ENCODE peak calls at places on chromosomes 3 and 15, in five cellular contexts. D is mesothelial cell of epicardium; S is stimulated activated CD4-positive, alpha-beta T cell treated with anti-CD3 and anti-CD28 coated beads, Interleukin-1b, Interleukin-23, amount 100 ng/mL, for 4 hours; E is SW 1271; P is LHCN-M2. C is an unnamed sample.

GRCh38 chr3:27679691-27680090 is 42.4 kb downstream of the EOMES start:
- DNase-seq in D (no peak), S (no peak), E (no peak), P (no peak), C (no peak)

GRCh38 chr3:63857311-63857710 is 6.3 kb downstream of the THOC7 start:
- DNase-seq in D (no peak), S (no peak), E (no peak), P (peak), C (no peak)

GRCh38 chr15:69042531-69042930 is 28.0 kb downstream of the NOX5 start:
- DNase-seq in D (no peak), S (no peak), E (no peak), P (no peak), C (no peak)

GRCh38 chr15:45262906-45263456 is 10.9 kb downstream of the SLC28A2 start:
- DNase-seq in D (no peak), S (no peak), E (no peak), P (no peak), C (no peak)

GRCh38 chr3:174010902-174011301 is 613.4 kb downstream of the NLGN1 start:
- DNase-seq in D (no peak), S (no peak), E (no peak), P (no peak), C (no peak)

GRCh38 chr15:87902772-87903388 is 353.7 kb downstream of the NTRK3 start:
- DNase-seq in D (no peak), S (no peak), E (no peak), P (no peak), C (no peak)

GRCh38 chr15:67091073-67091965 is 25.9 kb downstream of the SMAD3 start:
- DNase-seq in D (peak), S (no peak), E (peak), P (peak), C (no peak)

GRCh38 chr3:197603317-197603933 is 47.7 kb upstream of the BDH1 start:
- DNase-seq in D (no peak), S (no peak), E (no peak), P (no peak), C (no peak)

GRCh38 chr3:190519886-190520285 is 6.0 kb downstream of the IL1RAP start:
- DNase-seq in D (no peak), S (no peak), E (no peak), P (no peak), C (no peak)

GRCh38 chr3:43932921-43933320 is 242.2 kb downstream of the ABHD5 start:
- DNase-seq in D (no peak), S (no peak), E (no peak), P (no peak), C (no peak)

GRCh38 chr3:5136211-5136610 is 14.1 kb downstream of the ARL8B start:
- DNase-seq in D (no peak), S (no peak), E (no peak), P (no peak), C (no peak)

GRCh38 chr3:95134693-95135375 is 1072.0 kb downstream of the NSUN3 start:
- DNase-seq in D (no peak), S (no peak), E (no peak), P (no peak), C (no peak)

GRCh38 chr3:191070762-191071365 is 128.2 kb upstream of the OSTN start:
- DNase-seq in D (no peak), S (no peak), E (no peak), P (peak), C (no peak)

GRCh38 chr3:195096484-195097330 is 174.3 kb downstream of the XXYLT1 start:
- DNase-seq in D (no peak), S (no peak), E (no peak), P (no peak), C (no peak)

GRCh38 chr15:25410649-25411048 is 28.2 kb downstream of the UBE3A start:
- DNase-seq in D (no peak), S (no peak), E (no peak), P (no peak), C (no peak)

GRCh38 chr3:23041918-23042696 is 161.0 kb upstream of the UBE2E2 start:
- DNase-seq in D (no peak), S (no peak), E (no peak), P (peak), C (no peak)

GRCh38 chr3:71466483-71466882 is 117.0 kb downstream of the FOXP1 start:
- DNase-seq in D (no peak), S (no peak), E (no peak), P (peak), C (no peak)

GRCh38 chr3:52495096-52495495 is at the start of gene STAB1:
- DNase-seq in D (no peak), S (no peak), E (no peak), P (no peak), C (no peak)

GRCh38 chr3:11455977-11456376 is 183.8 kb downstream of the ATG7 start:
- DNase-seq in D (no peak), S (no peak), E (no peak), P (peak), C (no peak)

GRCh38 chr15:48681274-48681840 is 35.8 kb upstream of the FBN1 start:
- DNase-seq in D (no peak), S (no peak), E (no peak), P (no peak), C (no peak)

GRCh38 chr3:192496951-192497350 is 230.4 kb downstream of the FGF12 start:
- DNase-seq in D (no peak), S (no peak), E (no peak), P (no peak), C (no peak)

GRCh38 chr3:193348686-193349085 is 29.9 kb downstream of the ATP13A5 start:
- DNase-seq in D (no peak), S (no peak), E (no peak), P (no peak), C (no peak)

GRCh38 chr15:39587910-39588530 is 7.1 kb downstream of the THBS1 start:
- DNase-seq in D (no peak), S (no peak), E (no peak), P (peak), C (no peak)

GRCh38 chr3:57575966-57576610 is 20.0 kb downstream of the PDE12 start:
- DNase-seq in D (no peak), S (no peak), E (no peak), P (no peak), C (no peak)

GRCh38 chr15:97545799-97546198 is 414.7 kb upstream of the ARRDC4 start:
- DNase-seq in D (no peak), S (no peak), E (no peak), P (no peak), C (no peak)

GRCh38 chr3:183381179-183381578 is 47.2 kb downstream of the MCF2L2 start:
- DNase-seq in D (no peak), S (no peak), E (no peak), P (peak), C (no peak)

GRCh38 chr15:25802285-25802830 is 60.8 kb downstream of the ATP10A start:
- DNase-seq in D (no peak), S (no peak), E (no peak), P (no peak), C (no peak)

GRCh38 chr3:64151335-64151871 is 73.9 kb downstream of the PRICKLE2 start:
- DNase-seq in D (no peak), S (no peak), E (no peak), P (no peak), C (no peak)

GRCh38 chr3:185283374-185283935 is 29.6 kb upstream of the EHHADH start:
- DNase-seq in D (no peak), S (no peak), E (no peak), P (no peak), C (no peak)

GRCh38 chr15:81914734-81915234 is 131.0 kb downstream of the MEX3B start:
- DNase-seq in D (no peak), S (no peak), E (no peak), P (peak), C (no peak)

GRCh38 chr3:125035217-125035616 is 20.6 kb downstream of the HEG1 start:
- DNase-seq in D (no peak), S (no peak), E (no peak), P (no peak), C (no peak)

GRCh38 chr3:88528494-88528893 is 378.7 kb downstream of the C3orf38 start:
- DNase-seq in D (no peak), S (no peak), E (no peak), P (no peak), C (no peak)

GRCh38 chr15:91124155-91124554 is 24.1 kb downstream of the SV2B start:
- DNase-seq in D (no peak), S (no peak), E (no peak), P (no peak), C (no peak)

GRCh38 chr3:143206955-143207337 is 87.4 kb downstream of the CHST2 start:
- DNase-seq in D (no peak), S (no peak), E (no peak), P (no peak), C (no peak)

GRCh38 chr15:76006136-76006778 is 6.0 kb downstream of the NRG4 start:
- DNase-seq in D (no peak), S (no peak), E (no peak), P (peak), C (no peak)

C was measured in 8988T.